ENCODE peak calls at places on chromosomes 11 and 22, in nine cellular contexts. T, D, K, V, C, Z, Y, N and L are unnamed samples.

GRCh38 chr11:118565062-118565461 is 669 bp downstream of the IFT46 start:
- DNase-seq in Y (no peak), K (no peak), V (no peak), C (no peak), D (no peak), Z (no peak), T (no peak), N (no peak), L (no peak)

GRCh38 chr11:102410382-102410784 is 42.2 kb downstream of the TMEM123 start:
- DNase-seq in Y (no peak), C (no peak), D (no peak), T (no peak), V (no peak), Z (no peak), K (no peak), N (no peak), L (no peak)

GRCh38 chr11:80596291-80596810 is 1155.5 kb upstream of the TENM4 start:
- DNase-seq in T (no peak), N (no peak), D (no peak), Z (no peak), K (no peak), C (no peak), Y (no peak), V (no peak), L (no peak)

GRCh38 chr22:36160499-36160942 is at the start of gene APOL3:
- DNase-seq in D (no peak), Z (peak), N (peak), V (peak), T (peak), K (peak), C (peak), Y (no peak), L (peak)

GRCh38 chr11:103534191-103534590 is 425.0 kb downstream of the DYNC2H1 start:
- DNase-seq in N (no peak), Y (no peak), T (no peak), Z (no peak), K (no peak), V (no peak), C (no peak), D (no peak), L (no peak)

GRCh38 chr11:29773656-29774264 is 243.1 kb downstream of the KCNA4 start:
- DNase-seq in K (no peak), Y (no peak), N (no peak), Z (no peak), C (no peak), V (no peak), T (peak), D (no peak), L (no peak)

GRCh38 chr11:127052420-127052819 is 51.9 kb upstream of the KIRREL3 start:
- DNase-seq in C (no peak), D (no peak), K (no peak), T (no peak), Z (no peak), Y (no peak), N (no peak), V (no peak), L (peak)

GRCh38 chr11:114953039-114953438 is 274.7 kb downstream of the NXPE2 start:
- DNase-seq in D (no peak), Y (no peak), C (no peak), V (no peak), T (no peak), N (no peak), K (no peak), Z (no peak), L (no peak)

GRCh38 chr22:48740731-48741405 is 1086.8 kb downstream of the BRD1 start:
- DNase-seq in Y (peak), Z (no peak), C (peak), N (no peak), K (no peak), T (no peak), V (peak), D (no peak), L (no peak)

GRCh38 chr11:87299041-87299481 is 261.3 kb downstream of the TMEM135 start:
- DNase-seq in C (no peak), V (no peak), D (no peak), Z (no peak), Y (no peak), N (peak), T (no peak), K (no peak), L (no peak)

GRCh38 chr11:30889116-30889765 is 303.1 kb upstream of the MPPED2 start:
- DNase-seq in N (no peak), V (no peak), Z (no peak), C (no peak), T (no peak), D (no peak), Y (no peak), K (no peak), L (no peak)

GRCh38 chr22:38986629-38987028 is 4.5 kb downstream of the APOBEC3B start:
- DNase-seq in D (no peak), T (no peak), C (no peak), Y (no peak), K (no peak), Z (no peak), V (no peak), N (no peak), L (no peak)

GRCh38 chr22:38981005-38981658 is 1.0 kb upstream of the APOBEC3B start:
- DNase-seq in N (no peak), C (no peak), K (no peak), Z (peak), D (peak), V (no peak), T (peak), Y (no peak), L (no peak)

GRCh38 chr22:38981659-38982007 is 514 bp upstream of the APOBEC3B start:
- DNase-seq in T (peak), Z (peak), D (no peak), Y (no peak), K (no peak), V (no peak), C (no peak), N (no peak), L (no peak)

GRCh38 chr22:38984224-38984623 is 2.1 kb downstream of the APOBEC3B start:
- DNase-seq in D (no peak), N (no peak), T (no peak), K (no peak), V (no peak), Z (no peak), Y (no peak), C (no peak), L (no peak)

DNA sequence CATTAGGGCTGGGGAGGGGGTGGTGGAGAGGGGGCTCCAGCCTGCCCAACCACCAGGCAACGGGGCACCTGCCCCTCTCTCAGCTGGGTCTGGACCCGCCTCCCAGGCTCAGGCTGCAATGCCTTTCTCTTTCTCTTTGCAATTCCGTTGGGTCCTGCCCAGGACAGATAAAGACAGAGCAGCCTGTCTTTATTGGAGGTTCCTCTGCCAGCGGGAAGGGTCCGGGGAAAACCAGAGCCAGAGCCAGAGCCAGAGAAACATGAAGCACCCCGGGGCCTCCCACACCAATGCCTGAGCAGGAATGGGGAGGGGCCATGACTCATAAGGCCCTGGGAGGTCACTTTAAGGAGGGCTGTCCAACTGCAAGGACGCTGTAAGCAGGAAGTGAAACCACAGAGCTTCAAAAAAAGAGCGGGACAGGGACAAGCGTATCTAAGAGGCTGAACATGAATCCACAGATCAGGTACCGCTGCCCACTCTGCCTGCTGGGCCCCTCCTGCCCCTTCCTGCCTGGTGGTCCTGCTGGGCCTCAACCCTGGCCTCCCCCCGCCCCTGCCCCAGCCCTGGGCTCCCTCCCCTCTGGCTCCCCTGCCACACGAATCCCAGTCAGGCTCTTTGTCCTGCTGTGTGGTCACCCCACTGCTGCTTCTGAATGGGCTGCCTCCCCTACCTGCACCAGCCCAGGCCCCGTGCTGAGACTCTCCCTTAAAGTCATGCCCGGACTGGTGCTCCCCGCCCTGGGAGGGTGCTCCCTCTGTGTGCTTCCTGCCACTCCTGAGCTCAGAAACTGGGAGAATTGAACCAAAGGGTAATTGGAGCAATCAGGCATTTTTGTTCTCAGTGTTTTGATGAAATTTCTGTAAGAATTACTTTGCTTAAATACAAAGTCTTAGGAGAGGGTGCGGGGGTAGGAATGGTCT is at the start of gene APOBEC3B:
- DNase-seq in Y (no peak), V (peak), T (peak), K (peak), N (peak), D (peak), C (peak), Z (peak), L (peak)
- TF ChIP-seq POLR2A in Y (no peak), V (peak), T (peak), K (peak), N (peak), D (no peak), C (no peak), Z (no peak), L (peak)

GRCh38 chr11:85658180-85658579 is 6.7 kb downstream of the CREBZF start:
- DNase-seq in C (no peak), N (no peak), T (no peak), D (no peak), K (no peak), V (no peak), Z (no peak), Y (no peak), L (no peak)
- TF ChIP-seq POLR2A in C (no peak), N (no peak), T (no peak), D (no peak), K (no peak), V (no peak), Z (no peak), Y (no peak), L (no peak)

DNA sequence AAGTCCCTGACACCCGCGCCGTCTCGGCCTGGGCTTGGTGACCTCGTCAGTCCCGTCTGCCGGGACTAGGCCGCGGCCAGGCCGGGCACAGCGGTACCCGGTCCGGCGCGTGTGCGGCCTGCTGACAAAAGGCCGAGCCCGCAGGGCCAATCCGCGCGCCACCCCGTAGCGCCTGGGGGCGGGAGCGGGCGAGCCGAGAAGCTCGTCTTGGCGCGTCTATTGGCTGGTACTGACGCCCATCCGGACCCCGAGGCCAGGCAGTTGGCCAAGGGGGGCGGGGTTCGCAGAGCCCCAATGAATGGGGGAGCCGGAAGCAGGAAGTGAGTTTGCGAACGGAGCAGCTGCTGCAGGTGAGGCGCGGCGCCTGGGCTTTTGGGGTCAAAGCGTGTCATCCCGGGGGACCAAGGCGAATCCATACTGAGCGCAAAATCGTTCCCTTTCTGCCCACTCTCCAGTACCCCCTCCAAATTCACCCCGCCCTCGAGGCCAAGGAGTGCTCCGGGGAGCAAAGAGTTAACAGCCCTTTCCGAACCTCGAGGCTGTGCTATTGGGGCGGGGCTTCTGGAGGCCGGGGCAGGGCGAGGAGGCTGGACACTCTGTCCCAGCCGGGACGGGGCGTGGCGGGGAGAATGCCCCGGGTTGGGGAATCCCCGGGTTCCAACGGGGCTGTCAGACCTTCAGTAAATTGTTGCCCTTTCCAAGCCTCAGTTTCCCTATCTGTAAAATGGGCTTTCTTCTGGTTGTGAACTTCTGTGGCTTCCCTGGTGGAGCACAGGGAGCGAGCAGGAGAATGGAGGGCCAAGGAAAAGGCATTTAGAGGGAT is at the start of gene DPP3:
- DNase-seq in D (peak), Y (peak), C (peak), Z (peak), T (peak), V (peak), N (peak), K (peak), L (peak)
- TF ChIP-seq POLR2A in D (peak), Y (peak), C (peak), Z (peak), T (peak), V (peak), N (peak), K (peak), L (peak)

GRCh38 chr11:72334651-72335050 is 90.7 kb upstream of the PHOX2A start:
- DNase-seq in K (no peak), C (no peak), D (no peak), Z (no peak), Y (peak), V (no peak), T (no peak), N (no peak), L (no peak)
- TF ChIP-seq POLR2A in K (no peak), C (no peak), D (no peak), Z (no peak), Y (no peak), V (no peak), T (no peak), N (no peak), L (no peak)

GRCh38 chr22:28799125-28799833 is 1.1 kb downstream of the XBP1 start:
- DNase-seq in C (no peak), N (peak), V (no peak), D (peak), T (peak), K (no peak), Z (no peak), Y (no peak), L (peak)
- TF ChIP-seq POLR2A in C (no peak), N (peak), V (peak), D (no peak), T (no peak), K (peak), Z (no peak), Y (peak), L (no peak)